ENCODE peak calls at places on chromosomes 5 and 9, in seven cellular contexts. H is spleen, T is uterus, A is body of pancreas, K is stomach, S is IMR-90, W is ovary. L is an unnamed sample.

GRCh38 chr5:56346717-56347116 is 113.6 kb upstream of the ANKRD55 start:
- DNase-seq in H (no peak), T (no peak), A (no peak), K (no peak), S (no peak), W (no peak), L (no peak)

GRCh38 chr9:114141553-114142548 is 13.5 kb upstream of the COL27A1 start:
- DNase-seq in H (no peak), T (no peak), A (peak; percentile 36), K (peak; percentile 37), S (peak; percentile 41), W (peak; percentile 75), L (peak; percentile 70)

GRCh38 chr9:1050125-1050895 is at the start of gene DMRT2:
- DNase-seq in H (no peak), T (peak; percentile 83), A (peak; percentile 88), K (peak; percentile 78), S (peak; percentile 43), W (peak; percentile 37), L (peak; percentile 74)

GRCh38 chr9:132511191-132511999 is 71.0 kb upstream of the BARHL1 start:
- DNase-seq in H (peak; percentile 40), T (no peak), A (no peak), K (no peak), S (no peak), W (no peak), L (no peak)

GRCh38 chr9:134237630-134238265 is 73.4 kb upstream of the RNU6ATAC start:
- DNase-seq in H (no peak), T (no peak), A (no peak), K (no peak), S (no peak), W (no peak), L (no peak)

GRCh38 chr5:82356808-82357671 is 78.9 kb upstream of the RPS23 start:
- DNase-seq in H (no peak), T (peak; percentile 91), A (peak; percentile 31), K (peak; percentile 39), S (peak; percentile 94), W (peak; percentile 49), L (peak; percentile 99)

GRCh38 chr9:28770226-28770625 is 1196.9 kb upstream of the C9orf72 start:
- DNase-seq in H (no peak), T (no peak), A (no peak), K (no peak), S (no peak), W (no peak), L (no peak)

GRCh38 chr5:132210944-132211343 is 16.7 kb downstream of the P4HA2 start:
- DNase-seq in H (no peak), T (no peak), A (peak; percentile 2), K (no peak), S (no peak), W (no peak), L (no peak)

GRCh38 chr5:112656456-112656855 is 81.2 kb upstream of the APC start:
- DNase-seq in H (no peak), T (no peak), A (no peak), K (no peak), S (no peak), W (no peak), L (no peak)

GRCh38 chr5:17743580-17744435 is 109.5 kb downstream of the TAF11L14 start:
- DNase-seq in H (no peak), T (no peak), A (no peak), K (no peak), S (peak; percentile 68), W (no peak), L (no peak)

GRCh38 chr5:146426853-146427618 is 20.1 kb upstream of the TCERG1 start:
- DNase-seq in H (no peak), T (no peak), A (no peak), K (no peak), S (peak; percentile 52), W (no peak), L (no peak)

GRCh38 chr9:12699529-12699928 is 6.3 kb downstream of the TYRP1 start:
- DNase-seq in H (no peak), T (no peak), A (no peak), K (no peak), S (peak; percentile 32), W (no peak), L (no peak)

DNA sequence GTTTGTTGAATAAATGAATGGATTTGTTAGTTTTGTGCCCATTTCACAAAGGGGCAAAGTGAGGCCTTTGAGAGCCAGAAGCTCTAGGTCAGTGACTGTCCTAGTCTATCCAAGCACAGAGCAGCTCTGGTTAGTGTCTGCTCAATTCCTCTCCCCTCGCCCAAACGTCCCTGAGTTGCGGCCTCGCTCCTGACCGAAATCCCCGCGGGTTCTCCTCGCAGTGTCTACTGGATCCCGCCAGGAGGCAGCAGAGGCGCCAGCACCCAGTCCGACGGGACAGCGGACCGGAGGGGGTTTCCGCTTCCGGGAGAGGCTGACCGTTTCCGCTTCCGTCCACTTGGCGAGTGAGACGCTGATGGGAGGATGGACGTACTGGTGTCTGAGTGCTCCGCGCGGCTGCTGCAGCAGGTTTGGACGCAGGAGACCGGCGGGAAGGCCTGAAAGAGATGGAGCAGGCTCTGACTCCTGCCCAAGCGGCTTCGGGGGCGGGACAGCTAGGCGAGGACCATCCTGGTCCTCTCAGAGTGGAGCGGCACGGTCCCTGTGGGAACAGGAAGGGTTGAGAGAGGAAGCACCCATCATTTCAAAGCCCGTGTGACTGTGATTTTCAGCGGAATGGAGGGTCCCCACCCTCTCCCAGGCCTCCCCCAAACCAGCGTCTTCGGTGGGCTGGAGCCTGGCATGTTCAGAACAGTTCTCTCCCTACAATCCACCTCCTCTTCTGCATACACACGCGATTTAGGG is at the start of gene RARS1:
- DNase-seq in H (peak; percentile 97), T (peak; percentile 94), A (peak; percentile 92), K (peak; percentile 94), S (peak; percentile 94), W (peak; percentile 93), L (peak; percentile 96)
- TF ChIP-seq POLR2A in H (peak; percentile 51), T (peak; percentile 28), A (peak; percentile 89), K (no peak), S (peak; percentile 91), W (peak; percentile 85), L (peak; percentile 75)

GRCh38 chr5:177310757-177311173 is 933 bp downstream of the MXD3 start:
- DNase-seq in H (peak; percentile 88), T (no peak), A (no peak), K (no peak), S (peak; percentile 18), W (no peak), L (no peak)

GRCh38 chr5:177311361-177311722 is 356 bp downstream of the MXD3 start:
- DNase-seq in H (no peak), T (no peak), A (no peak), K (no peak), S (no peak), W (peak; percentile 65), L (peak; percentile 67)

GRCh38 chr5:177308740-177309139 is 3.0 kb downstream of the MXD3 start:
- DNase-seq in H (no peak), T (no peak), A (no peak), K (no peak), S (no peak), W (no peak), L (no peak)

GRCh38 chr5:177310332-177310731 is 1.4 kb downstream of the MXD3 start:
- DNase-seq in H (peak; percentile 87), T (no peak), A (no peak), K (no peak), S (no peak), W (no peak), L (no peak)

GRCh38 chr5:177309351-177310191 is 2.1 kb downstream of the MXD3 start:
- DNase-seq in H (peak; percentile 92), T (peak; percentile 59), A (peak; percentile 71), K (peak; percentile 78), S (peak; percentile 65), W (no peak), L (peak; percentile 45)
- H3K4me1 ChIP-seq in H (peaks cover 47% of the 10 kb centered on the region), T (peaks cover 6% of the 10 kb centered on the region), A (peaks cover 75% of the 10 kb centered on the region), K (peaks cover 38% of the 10 kb centered on the region), S (peaks cover 7% of the 10 kb centered on the region), W (peaks cover 3% of the 10 kb centered on the region), L (peaks cover 28% of the 10 kb centered on the region)

DNA sequence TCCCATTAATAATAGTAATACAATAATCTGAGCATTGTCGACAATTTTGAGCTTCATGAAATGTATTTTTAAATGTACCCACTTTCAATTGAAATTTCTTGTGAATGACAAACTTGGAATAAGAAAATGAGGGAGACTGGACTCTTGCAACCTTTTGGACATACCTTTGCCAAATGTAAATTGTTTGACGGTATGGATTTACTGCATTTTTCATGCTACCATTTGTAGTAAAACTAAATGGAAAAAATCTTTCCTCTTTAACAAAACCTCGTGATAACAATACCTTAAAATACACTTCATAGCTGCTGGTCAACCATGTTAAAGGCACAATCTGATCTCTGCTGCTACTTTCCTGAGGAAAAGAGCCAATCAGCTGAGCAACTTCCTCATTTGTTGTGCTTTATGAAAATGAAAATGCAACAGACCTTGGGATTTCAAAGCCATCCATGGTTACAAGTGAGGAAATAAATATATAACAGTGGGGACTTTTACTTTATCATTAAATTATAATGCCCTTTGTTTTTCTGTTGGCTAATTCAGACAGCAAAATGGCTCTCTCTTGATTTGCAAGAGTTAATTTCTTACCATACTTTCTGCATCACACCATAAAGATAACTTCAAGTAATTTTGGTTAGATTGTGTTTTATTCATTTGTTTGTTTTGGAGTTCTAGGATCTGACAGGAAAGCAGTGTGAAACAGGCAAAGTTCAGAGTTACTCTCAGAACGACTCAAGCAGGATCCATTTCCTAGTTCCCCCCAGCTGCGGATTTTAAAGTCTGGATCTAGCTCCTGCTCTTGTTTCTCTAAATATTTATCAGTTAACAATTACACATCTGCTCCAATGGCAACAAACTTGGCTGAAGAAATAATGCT is 1.1 kb downstream of the ALDH1A1 start:
- DNase-seq in H (no peak), T (no peak), A (no peak), K (no peak), S (no peak), W (no peak), L (no peak)
- H3K4me3 ChIP-seq in H (peak overlapping the region; percentile 14), T (peak overlapping the region; percentile 38), A (peak overlapping the region; percentile 46), K (peak overlapping the region; percentile 35), S (no peak overlapping the region), W (peak overlapping the region; percentile 40), L (peak overlapping the region; percentile 23)

GRCh38 chr9:98356953-98357352 is 101.5 kb upstream of the TBC1D2 start:
- DNase-seq in H (no peak), T (no peak), A (no peak), K (no peak), S (peak; percentile 90), W (no peak), L (no peak)
- TF ChIP-seq POLR2A in H (no peak), T (no peak), A (no peak), K (no peak), S (no peak), W (no peak), L (no peak)

GRCh38 chr5:139667001-139667729 is 19.0 kb downstream of the CXXC5 start:
- DNase-seq in H (no peak), T (no peak), A (no peak), K (no peak), S (no peak), W (no peak), L (no peak)
- H3K4me1 ChIP-seq in H (peaks cover 98% of the 10 kb centered on the region), T (peaks cover 40% of the 10 kb centered on the region), A (peaks cover 100% of the 10 kb centered on the region), K (peaks cover 89% of the 10 kb centered on the region), S (peaks cover 24% of the 10 kb centered on the region), W (peaks cover 18% of the 10 kb centered on the region), L (peaks cover 83% of the 10 kb centered on the region)

GRCh38 chr9:91198405-91198804 is 163.3 kb downstream of the AUH start:
- DNase-seq in H (no peak), T (no peak), A (no peak), K (no peak), S (no peak), W (no peak), L (no peak)
- H3K4me3 ChIP-seq in H (no peak overlapping the region), T (no peak overlapping the region), A (no peak overlapping the region), K (no peak overlapping the region), S (no peak overlapping the region), W (no peak overlapping the region), L (no peak overlapping the region)

L was measured in adrenal gland.